ENCODE peak calls at places on chromosomes 16 and 17, in nine cellular contexts. T, E, Y, L, G, P, F, J and C are unnamed samples.
A peak's percentile ranks its signal among the peaks of the same experiment; 100 is the strongest.

GRCh38 chr17:66255112-66255511 is 25.9 kb upstream of the APOH start:
- DNase-seq in T (peak; percentile 26), E (peak; percentile 88), Y (peak; percentile 18), L (peak; percentile 79), G (peak; percentile 86), P (peak; percentile 10), F (peak; percentile 68), J (no peak), C (no peak)

GRCh38 chr16:66717112-66717675 is 20.7 kb upstream of the CMTM4 start:
- DNase-seq in T (no peak), E (peak; percentile 30), Y (no peak), L (no peak), G (peak; percentile 37), P (no peak), F (peak; percentile 69), J (no peak), C (no peak)

GRCh38 chr17:40295471-40296457 is 8.1 kb downstream of the CDC6 start:
- DNase-seq in T (no peak), E (no peak), Y (no peak), L (no peak), G (no peak), P (no peak), F (no peak), J (no peak), C (no peak)

GRCh38 chr17:7479389-7480192 is at the start of gene ZBTB4:
- DNase-seq in T (peak; percentile 74), E (peak; percentile 80), Y (peak; percentile 63), L (peak; percentile 66), G (peak; percentile 55), P (peak; percentile 46), F (peak; percentile 45), J (peak; percentile 82), C (peak; percentile 66)

GRCh38 chr17:9886141-9886930 is 18.7 kb downstream of the RCVRN start:
- DNase-seq in T (no peak), E (no peak), Y (no peak), L (no peak), G (no peak), P (no peak), F (no peak), J (no peak), C (no peak)

GRCh38 chr16:54873081-54873480 is 57.6 kb upstream of the IRX5 start:
- DNase-seq in T (no peak), E (no peak), Y (no peak), L (no peak), G (peak; percentile 12), P (no peak), F (no peak), J (no peak), C (no peak)

GRCh38 chr17:28045304-28045703 is 2.8 kb downstream of the NLK start:
- DNase-seq in T (no peak), E (no peak), Y (no peak), L (no peak), G (no peak), P (no peak), F (no peak), J (no peak), C (no peak)

GRCh38 chr17:65078441-65079160 is 22.1 kb upstream of the GNA13 start:
- DNase-seq in T (no peak), E (no peak), Y (no peak), L (no peak), G (peak; percentile 48), P (no peak), F (no peak), J (peak; percentile 74), C (no peak)

GRCh38 chr16:30010817-30011504 is at the start of gene DOC2A:
- DNase-seq in T (no peak), E (peak; percentile 47), Y (no peak), L (no peak), G (no peak), P (no peak), F (peak; percentile 81), J (no peak), C (no peak)

GRCh38 chr17:8326591-8327583 is 12.8 kb upstream of the ODF4 start:
- DNase-seq in T (peak; percentile 16), E (peak; percentile 22), Y (no peak), L (no peak), G (no peak), P (peak; percentile 23), F (no peak), J (peak; percentile 72), C (peak; percentile 24)

GRCh38 chr17:42929497-42929844 is 28.9 kb downstream of the G6PC1 start:
- DNase-seq in T (no peak), E (no peak), Y (no peak), L (no peak), G (no peak), P (no peak), F (no peak), J (no peak), C (no peak)

GRCh38 chr16:17768257-17768656 is 297.5 kb upstream of the XYLT1 start:
- DNase-seq in T (no peak), E (no peak), Y (no peak), L (no peak), G (no peak), P (no peak), F (no peak), J (no peak), C (no peak)

GRCh38 chr16:85557083-85557975 is 55.8 kb upstream of the GSE1 start:
- DNase-seq in T (peak; percentile 70), E (no peak), Y (peak; percentile 22), L (no peak), G (peak; percentile 51), P (peak; percentile 38), F (peak; percentile 49), J (no peak), C (peak; percentile 45)

GRCh38 chr17:263271-263670 is 81.8 kb upstream of the DOC2B start:
- DNase-seq in T (no peak), E (no peak), Y (no peak), L (no peak), G (no peak), P (no peak), F (no peak), J (peak; percentile 50), C (no peak)

GRCh38 chr16:8182761-8183160 is 407.6 kb downstream of the TMEM114 start:
- DNase-seq in T (no peak), E (no peak), Y (no peak), L (no peak), G (no peak), P (no peak), F (no peak), J (no peak), C (no peak)

GRCh38 chr16:67158637-67159600 is 790 bp downstream of the TRADD start:
- DNase-seq in T (peak; percentile 69), E (peak; percentile 90), Y (peak; percentile 81), L (peak; percentile 27), G (peak; percentile 69), P (peak; percentile 73), F (no peak), J (no peak), C (peak; percentile 78)

GRCh38 chr17:40344321-40345160 is 20.0 kb downstream of the GJD3 start:
- DNase-seq in T (no peak), E (no peak), Y (no peak), L (no peak), G (no peak), P (no peak), F (no peak), J (no peak), C (no peak)

GRCh38 chr16:85754403-85754802 is 3.5 kb upstream of the C16orf74 start:
- DNase-seq in T (peak; percentile 62), E (no peak), Y (no peak), L (no peak), G (no peak), P (no peak), F (no peak), J (no peak), C (peak; percentile 40)